ENCODE peak calls at places on chromosomes 11 and 22, in eight cellular contexts. O is GM12891, W is Panc1, I is H1, G is endothelial cell of umbilical vein, C is GM12878, K is sigmoid colon, R is SK-N-SH. Z is an unnamed sample.

GRCh38 chr22:45460288-45461109 is 42.2 kb upstream of the FBLN1 start:
- DNase-seq in O (no peak), W (no peak), I (no peak), G (no peak), C (no peak), K (peak), R (peak), Z (no peak)

GRCh38 chr22:33853200-33854097 is 66.8 kb downstream of the LARGE1 start:
- DNase-seq in O (peak), W (no peak), I (no peak), G (peak), C (peak), K (peak), R (peak), Z (peak)

GRCh38 chr22:19412478-19412877 is 19.1 kb downstream of the HIRA start:
- DNase-seq in O (no peak), W (no peak), I (no peak), G (no peak), C (no peak), K (peak), R (no peak), Z (no peak)

GRCh38 chr11:43955381-43956118 is 13.1 kb downstream of the C11orf96 start:
- DNase-seq in O (no peak), W (no peak), I (no peak), G (no peak), C (no peak), K (no peak), R (no peak), Z (no peak)

GRCh38 chr22:44538071-44538470 is 40.0 kb upstream of the RTL6 start:
- DNase-seq in O (no peak), W (no peak), I (no peak), G (no peak), C (no peak), K (no peak), R (no peak), Z (no peak)

GRCh38 chr22:41532908-41533825 is 11.1 kb downstream of the POLR3H start:
- DNase-seq in O (peak), W (no peak), I (peak), G (peak), C (no peak), K (peak), R (peak), Z (peak)

GRCh38 chr11:113184498-113184897 is 129.9 kb upstream of the TTC12 start:
- DNase-seq in O (no peak), W (peak), I (no peak), G (no peak), C (no peak), K (no peak), R (no peak), Z (no peak)

GRCh38 chr22:36930041-36930935 is 16.9 kb downstream of the CSF2RB start:
- DNase-seq in O (no peak), W (no peak), I (peak), G (no peak), C (no peak), K (no peak), R (no peak), Z (no peak)

GRCh38 chr11:116852261-116853125 is 15.1 kb upstream of the APOA1 start:
- DNase-seq in O (no peak), W (no peak), I (no peak), G (peak), C (no peak), K (no peak), R (no peak), Z (no peak)

GRCh38 chr11:114019046-114019445 is 40.5 kb upstream of the ZBTB16 start:
- DNase-seq in O (no peak), W (no peak), I (no peak), G (no peak), C (no peak), K (no peak), R (no peak), Z (no peak)

GRCh38 chr11:10701982-10702381 is 8.4 kb upstream of the IRAG1 start:
- DNase-seq in O (no peak), W (no peak), I (no peak), G (no peak), C (no peak), K (no peak), R (no peak), Z (no peak)

GRCh38 chr22:36913431-36914382 is at the start of gene CSF2RB:
- DNase-seq in O (no peak), W (no peak), I (no peak), G (peak), C (no peak), K (peak), R (no peak), Z (no peak)

GRCh38 chr11:100687032-100687629 is at the start of gene ARHGAP42:
- DNase-seq in O (peak), W (no peak), I (peak), G (peak), C (no peak), K (peak), R (peak), Z (peak)

GRCh38 chr22:44260216-44261035 is 52.3 kb downstream of the SHISAL1 start:
- DNase-seq in O (no peak), W (no peak), I (peak), G (no peak), C (no peak), K (peak), R (no peak), Z (no peak)

DNA sequence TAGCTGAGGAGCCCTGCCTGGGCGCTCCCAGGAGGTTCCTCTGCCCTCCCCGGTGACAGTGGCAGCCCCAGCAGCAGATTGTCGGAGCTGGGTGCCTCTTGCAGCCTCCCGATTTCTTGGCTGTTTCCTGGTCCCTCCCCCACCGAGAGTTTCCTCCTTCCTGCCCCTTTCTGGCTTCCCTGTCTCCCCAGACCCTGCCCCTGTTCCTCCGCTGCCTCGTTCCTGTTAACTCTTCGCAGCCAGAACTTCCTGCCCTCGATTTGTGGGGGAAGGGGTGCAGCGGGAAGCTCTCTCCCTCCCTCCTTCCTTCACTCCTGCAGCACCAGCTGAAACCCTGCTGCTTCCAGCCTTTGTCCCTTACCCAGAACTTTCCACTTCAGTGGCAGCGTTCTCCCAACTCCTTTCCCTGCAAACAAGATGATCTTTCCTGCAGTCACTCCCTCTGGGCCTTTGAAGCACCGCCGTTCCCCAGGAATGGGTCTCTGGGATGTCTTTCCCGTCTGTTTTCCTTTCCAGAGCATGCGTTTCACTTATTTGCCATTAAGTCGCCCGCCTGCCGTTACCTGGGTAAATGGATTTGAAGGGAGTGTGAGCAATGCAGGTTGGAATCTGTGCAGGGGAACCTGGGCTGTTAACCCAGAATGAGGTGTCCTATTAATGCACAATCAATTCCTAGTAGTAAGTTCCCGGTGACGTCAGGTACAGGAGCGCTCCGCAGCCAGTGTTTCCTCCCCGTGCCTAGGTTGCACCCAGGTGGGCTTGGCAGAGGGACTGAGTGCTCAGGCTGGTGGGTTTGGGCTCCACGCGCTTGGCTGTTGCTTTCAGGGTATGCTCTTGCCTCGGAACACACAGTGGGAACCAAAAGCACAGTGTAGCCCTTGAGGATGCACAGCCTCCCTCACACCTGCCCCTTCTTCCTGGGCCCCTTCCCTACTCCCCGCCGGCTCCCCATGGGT is 4.3 kb downstream of the GRK2 start:
- DNase-seq in O (no peak), W (no peak), I (peak), G (peak), C (no peak), K (peak), R (no peak), Z (no peak)
- TF ChIP-seq POLR2AphosphoS5 in O (no peak), W (no peak), I (no peak), G (no peak), C (no peak), K (peak), R (no peak), Z (no peak)

GRCh38 chr11:18490319-18490718 is 34.7 kb downstream of the LDHAL6A start:
- DNase-seq in O (no peak), W (no peak), I (no peak), G (no peak), C (no peak), K (no peak), R (no peak), Z (no peak)

GRCh38 chr11:18492888-18493287 is 33.9 kb downstream of the TSG101 start:
- DNase-seq in O (no peak), W (no peak), I (no peak), G (no peak), C (no peak), K (no peak), R (no peak), Z (no peak)

GRCh38 chr11:18493310-18493709 is 33.4 kb downstream of the TSG101 start:
- DNase-seq in O (no peak), W (no peak), I (no peak), G (no peak), C (no peak), K (no peak), R (no peak), Z (no peak)

GRCh38 chr11:18491924-18492323 is 34.8 kb downstream of the TSG101 start:
- DNase-seq in O (no peak), W (no peak), I (no peak), G (no peak), C (no peak), K (no peak), R (no peak), Z (no peak)

DNA sequence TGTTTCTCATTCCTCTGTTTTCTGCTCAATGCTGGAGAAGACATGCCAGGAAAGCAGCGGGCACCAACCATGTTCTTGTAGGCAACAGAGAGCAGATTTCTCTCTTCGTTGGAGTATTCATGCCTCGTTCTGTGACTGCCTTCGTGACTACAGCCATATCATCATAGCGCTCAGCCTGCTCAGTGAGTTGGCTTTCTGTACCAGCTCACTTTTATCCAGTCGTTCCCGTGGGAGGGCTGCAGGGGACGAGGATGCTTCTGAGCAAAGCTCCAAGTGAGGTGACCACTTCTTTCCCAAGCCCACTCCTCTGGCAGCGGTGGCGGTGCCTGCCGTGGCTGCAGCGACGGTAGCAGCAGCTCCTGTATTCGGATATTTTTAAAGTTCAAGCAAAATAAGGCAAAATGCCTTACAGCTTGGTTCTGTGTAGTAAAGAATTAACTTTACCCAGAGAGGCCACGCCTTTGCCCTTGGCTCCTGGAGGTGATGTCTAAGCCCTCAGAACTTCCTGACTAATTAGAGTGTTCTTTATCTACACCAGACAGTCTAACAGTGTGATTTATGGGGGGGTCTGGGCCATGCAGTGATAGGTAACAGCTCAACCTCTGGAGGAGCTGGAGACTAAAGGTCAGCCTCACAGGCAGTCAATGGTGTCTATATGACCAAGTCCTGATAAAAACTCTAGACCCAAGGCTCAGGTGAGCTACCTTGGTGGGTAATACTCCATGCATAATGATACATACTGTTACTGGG is 35.3 kb downstream of the LDHAL6A start:
- DNase-seq in O (no peak), W (no peak), I (no peak), G (no peak), C (no peak), K (no peak), R (no peak), Z (no peak)
- TF ChIP-seq POLR2AphosphoS5 in O (no peak), W (no peak), I (no peak), G (no peak), C (no peak), K (no peak), R (no peak), Z (no peak)

DNA sequence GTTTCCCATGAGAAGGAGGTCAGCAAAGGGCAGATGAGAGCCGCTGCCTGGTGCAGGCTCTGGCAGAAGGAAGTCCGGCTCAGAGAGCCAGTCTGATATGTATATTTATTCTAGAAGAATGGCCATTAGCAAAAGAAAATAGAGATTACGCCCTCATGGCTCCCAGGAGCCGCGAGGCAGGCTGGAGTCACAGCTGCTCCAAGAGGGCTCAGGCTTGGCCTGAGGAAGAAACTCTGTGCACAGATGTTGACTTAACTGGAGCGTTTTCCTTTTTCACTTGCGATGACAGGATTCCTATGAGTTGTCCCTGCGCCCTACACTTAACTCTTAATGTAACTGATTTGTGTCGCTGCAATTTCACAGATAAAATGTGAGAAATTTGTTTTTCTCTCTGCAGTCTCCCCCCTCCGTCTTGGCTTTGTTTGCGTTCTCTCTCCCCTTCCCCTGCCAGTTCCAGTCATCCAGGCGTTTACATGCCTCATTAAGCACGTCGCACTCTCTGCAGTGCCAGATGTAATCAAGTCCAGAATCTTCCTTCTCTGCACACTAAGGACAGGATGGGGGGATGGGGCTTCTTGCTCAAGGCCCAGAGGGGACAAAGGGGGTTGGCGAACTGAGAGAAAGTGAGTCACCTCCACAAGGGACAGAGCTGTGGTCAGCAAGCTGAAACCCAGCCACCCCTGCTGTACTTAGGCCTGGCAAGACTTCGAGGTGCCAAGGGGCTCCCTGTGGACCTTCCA is 1060.1 kb downstream of the NTM start:
- DNase-seq in O (no peak), W (no peak), I (no peak), G (no peak), C (no peak), K (no peak), R (peak), Z (no peak)
- TF ChIP-seq POLR2AphosphoS5 in O (no peak), W (no peak), I (no peak), G (no peak), C (no peak), K (no peak), R (no peak), Z (no peak)

GRCh38 chr11:30282289-30282631 is 40.6 kb upstream of the ARL14EP start:
- DNase-seq in O (no peak), W (no peak), I (no peak), G (no peak), C (peak), K (no peak), R (no peak), Z (no peak)
- TF ChIP-seq POLR2AphosphoS5 in O (no peak), W (no peak), I (no peak), G (no peak), C (no peak), K (no peak), R (no peak), Z (no peak)

DNA sequence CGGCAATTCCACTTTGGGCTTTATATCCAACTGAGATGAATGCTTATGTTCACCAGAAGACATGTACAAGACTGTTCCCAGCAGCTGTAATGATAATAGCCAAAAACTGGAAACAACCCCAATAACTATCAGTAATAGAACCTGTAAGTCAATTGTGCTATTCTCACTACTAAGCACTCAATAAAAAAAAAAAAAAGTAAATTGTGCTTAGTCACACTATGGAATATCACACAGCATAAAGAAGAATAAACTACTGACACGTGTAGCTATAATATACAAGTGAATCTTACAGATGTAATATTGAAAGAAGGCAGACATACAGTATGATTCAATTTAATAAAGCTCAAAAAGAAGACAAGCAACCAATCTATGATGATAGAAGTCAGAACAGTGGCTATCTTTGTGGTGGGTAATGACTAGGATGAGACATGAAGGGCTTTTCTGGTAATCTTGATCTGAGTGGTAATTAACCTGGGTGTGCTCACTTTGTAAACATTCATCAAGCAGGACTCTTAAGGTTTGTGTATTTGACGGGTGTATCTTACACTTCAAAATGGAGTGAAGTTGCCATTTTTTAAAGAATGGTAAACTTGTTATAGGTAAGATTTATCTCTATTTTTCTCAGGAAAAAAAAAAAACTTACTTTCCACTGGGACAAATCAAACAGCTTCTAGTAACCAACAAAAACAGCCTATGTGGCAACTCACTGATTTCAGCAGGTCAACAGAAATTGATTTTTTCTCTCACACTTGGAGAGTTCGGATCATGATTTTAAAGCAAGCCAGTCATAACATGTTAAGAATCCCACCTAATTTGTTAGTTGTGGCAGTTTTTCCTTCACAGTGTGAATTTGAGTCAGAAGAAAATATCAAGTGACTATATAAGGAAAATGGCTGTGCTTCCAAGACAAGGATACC is 84.2 kb downstream of the CCDC83 start:
- DNase-seq in O (no peak), W (no peak), I (no peak), G (no peak), C (no peak), K (no peak), R (no peak), Z (no peak)
- TF ChIP-seq POLR2AphosphoS5 in O (no peak), W (no peak), I (no peak), G (no peak), C (no peak), K (no peak), R (no peak), Z (no peak)

GRCh38 chr22:49106136-49106930 is 721.3 kb downstream of the BRD1 start:
- DNase-seq in O (no peak), W (no peak), I (no peak), G (no peak), C (no peak), K (peak), R (no peak), Z (no peak)
- TF ChIP-seq POLR2AphosphoS5 in O (no peak), W (no peak), I (no peak), G (no peak), C (no peak), K (no peak), R (no peak), Z (no peak)

DNA sequence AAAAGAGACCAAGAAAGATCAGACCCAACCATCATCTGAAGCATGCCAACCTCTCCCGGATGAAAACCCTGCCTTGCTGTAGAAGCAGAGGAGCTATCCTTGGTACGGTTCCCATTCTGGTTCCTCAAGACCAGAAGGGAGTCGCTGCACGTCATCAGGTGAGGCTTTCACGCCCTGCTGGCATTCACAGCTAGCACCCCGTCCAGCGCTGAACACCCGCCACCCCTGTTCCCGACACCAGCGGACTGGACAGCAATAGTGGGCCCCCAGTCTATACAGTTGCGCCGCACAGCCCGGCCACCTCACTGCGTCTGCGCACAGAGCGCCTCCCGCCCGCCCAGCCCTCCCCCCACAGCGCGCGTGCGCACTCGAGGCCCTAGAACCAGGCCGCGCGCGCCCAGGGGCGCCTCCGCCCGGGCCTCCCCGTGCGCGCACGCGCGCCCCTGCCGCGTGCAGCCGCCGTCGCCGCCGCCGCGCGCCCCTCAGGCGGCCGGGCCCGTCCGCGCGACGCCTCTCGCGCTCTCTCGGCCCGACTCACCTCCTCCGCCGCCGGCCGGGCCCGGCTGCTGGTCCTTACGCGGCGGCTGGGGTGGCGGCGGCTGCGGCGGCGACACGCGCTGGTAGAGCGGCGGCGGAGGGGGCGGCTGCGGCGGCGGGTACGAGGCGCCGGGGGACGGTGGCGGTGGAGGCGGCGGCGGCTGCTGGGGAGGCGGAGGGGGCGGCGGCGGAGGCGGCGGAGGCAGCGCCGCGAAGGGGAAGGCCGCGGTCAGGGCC is 706 bp downstream of the SF1 start:
- DNase-seq in O (peak), W (no peak), I (peak), G (peak), C (no peak), K (peak), R (peak), Z (peak)
- TF ChIP-seq POLR2AphosphoS5 in O (no peak), W (no peak), I (peak), G (peak), C (peak), K (peak), R (no peak), Z (peak)

Z was measured in GM12892.